ENCODE peak calls at places on chromosomes 3 and 15, in eight cellular contexts. One of them, this sample, is unnamed.

GRCh38 chr3:76044601-76045600 is 259.6 kb upstream of the ZNF717 start:
- DNase-seq in heart left ventricle: no peak
- DNase-seq in IMR-90: peak; percentile 44
- DNase-seq in body of pancreas: peak; percentile 37
- DNase-seq in tibial nerve: no peak
- DNase-seq in gastrocnemius medialis: no peak
- DNase-seq in sigmoid colon: no peak
- DNase-seq in HCT116: no peak
- DNase-seq in this sample: no peak

GRCh38 chr3:169658311-169658931 is 5.1 kb downstream of the MECOM start:
- DNase-seq in heart left ventricle: peak; percentile 58
- DNase-seq in IMR-90: peak; percentile 35
- DNase-seq in body of pancreas: peak; percentile 64
- DNase-seq in tibial nerve: no peak
- DNase-seq in gastrocnemius medialis: no peak
- DNase-seq in sigmoid colon: no peak
- DNase-seq in HCT116: no peak
- DNase-seq in this sample: no peak

GRCh38 chr3:115537669-115538068 is 85.6 kb upstream of the GAP43 start:
- DNase-seq in heart left ventricle: no peak
- DNase-seq in IMR-90: no peak
- DNase-seq in body of pancreas: no peak
- DNase-seq in tibial nerve: no peak
- DNase-seq in gastrocnemius medialis: no peak
- DNase-seq in sigmoid colon: no peak
- DNase-seq in HCT116: no peak
- DNase-seq in this sample: no peak

GRCh38 chr15:29945943-29946591 is 123.8 kb upstream of the TJP1 start:
- DNase-seq in heart left ventricle: no peak
- DNase-seq in IMR-90: peak; percentile 58
- DNase-seq in body of pancreas: no peak
- DNase-seq in tibial nerve: no peak
- DNase-seq in gastrocnemius medialis: no peak
- DNase-seq in sigmoid colon: no peak
- DNase-seq in HCT116: no peak
- DNase-seq in this sample: no peak

GRCh38 chr3:57952651-57953050 is 55.6 kb upstream of the FLNB start:
- DNase-seq in heart left ventricle: no peak
- DNase-seq in IMR-90: no peak
- DNase-seq in body of pancreas: no peak
- DNase-seq in tibial nerve: no peak
- DNase-seq in gastrocnemius medialis: no peak
- DNase-seq in sigmoid colon: no peak
- DNase-seq in HCT116: no peak
- DNase-seq in this sample: no peak

GRCh38 chr15:69540622-69541021 is 88.0 kb downstream of the RPLP1 start:
- DNase-seq in heart left ventricle: no peak
- DNase-seq in IMR-90: no peak
- DNase-seq in body of pancreas: no peak
- DNase-seq in tibial nerve: no peak
- DNase-seq in gastrocnemius medialis: peak; percentile 48
- DNase-seq in sigmoid colon: no peak
- DNase-seq in HCT116: no peak
- DNase-seq in this sample: no peak

GRCh38 chr3:126287536-126288181 is 69.5 kb downstream of the KLF15 start:
- DNase-seq in heart left ventricle: peak; percentile 68
- DNase-seq in IMR-90: peak; percentile 28
- DNase-seq in body of pancreas: peak; percentile 87
- DNase-seq in tibial nerve: peak; percentile 47
- DNase-seq in gastrocnemius medialis: peak; percentile 79
- DNase-seq in sigmoid colon: peak; percentile 92
- DNase-seq in HCT116: peak; percentile 21
- DNase-seq in this sample: peak; percentile 62

GRCh38 chr15:60758961-60759729 is 280.2 kb upstream of the ICE2 start:
- DNase-seq in heart left ventricle: no peak
- DNase-seq in IMR-90: peak; percentile 97
- DNase-seq in body of pancreas: no peak
- DNase-seq in tibial nerve: no peak
- DNase-seq in gastrocnemius medialis: no peak
- DNase-seq in sigmoid colon: no peak
- DNase-seq in HCT116: no peak
- DNase-seq in this sample: no peak

GRCh38 chr3:183249006-183249718 is 3.9 kb upstream of the B3GNT5 start:
- DNase-seq in heart left ventricle: no peak
- DNase-seq in IMR-90: no peak
- DNase-seq in body of pancreas: no peak
- DNase-seq in tibial nerve: no peak
- DNase-seq in gastrocnemius medialis: no peak
- DNase-seq in sigmoid colon: peak; percentile 28
- DNase-seq in HCT116: no peak
- DNase-seq in this sample: no peak

GRCh38 chr3:177713921-177714900 is 516.9 kb upstream of the TBL1XR1 start:
- DNase-seq in heart left ventricle: no peak
- DNase-seq in IMR-90: no peak
- DNase-seq in body of pancreas: no peak
- DNase-seq in tibial nerve: no peak
- DNase-seq in gastrocnemius medialis: no peak
- DNase-seq in sigmoid colon: no peak
- DNase-seq in HCT116: no peak
- DNase-seq in this sample: no peak

GRCh38 chr3:111737712-111738097 is 121.4 kb upstream of the PHLDB2 start:
- DNase-seq in heart left ventricle: no peak
- DNase-seq in IMR-90: peak; percentile 98
- DNase-seq in body of pancreas: peak; percentile 84
- DNase-seq in tibial nerve: peak; percentile 46
- DNase-seq in gastrocnemius medialis: peak; percentile 64
- DNase-seq in sigmoid colon: peak; percentile 86
- DNase-seq in HCT116: no peak
- DNase-seq in this sample: peak; percentile 66

GRCh38 chr3:127065561-127066270 is 82.8 kb downstream of the PLXNA1 start:
- DNase-seq in heart left ventricle: peak; percentile 17
- DNase-seq in IMR-90: no peak
- DNase-seq in body of pancreas: peak; percentile 4
- DNase-seq in tibial nerve: no peak
- DNase-seq in gastrocnemius medialis: peak; percentile 53
- DNase-seq in sigmoid colon: peak; percentile 41
- DNase-seq in HCT116: no peak
- DNase-seq in this sample: no peak

GRCh38 chr15:32667321-32667720 is 25.8 kb downstream of the SCG5 start:
- DNase-seq in heart left ventricle: no peak
- DNase-seq in IMR-90: no peak
- DNase-seq in body of pancreas: no peak
- DNase-seq in tibial nerve: no peak
- DNase-seq in gastrocnemius medialis: no peak
- DNase-seq in sigmoid colon: no peak
- DNase-seq in HCT116: no peak
- DNase-seq in this sample: no peak

GRCh38 chr15:40902605-40903561 is 8.6 kb downstream of the VPS18 start:
- DNase-seq in heart left ventricle: no peak
- DNase-seq in IMR-90: no peak
- DNase-seq in body of pancreas: no peak
- DNase-seq in tibial nerve: peak; percentile 31
- DNase-seq in gastrocnemius medialis: no peak
- DNase-seq in sigmoid colon: no peak
- DNase-seq in HCT116: no peak
- DNase-seq in this sample: no peak

GRCh38 chr3:112561085-112561692 is 573 bp downstream of the ATG3 start:
- DNase-seq in heart left ventricle: peak; percentile 71
- DNase-seq in IMR-90: peak; percentile 87
- DNase-seq in body of pancreas: peak; percentile 67
- DNase-seq in tibial nerve: no peak
- DNase-seq in gastrocnemius medialis: peak; percentile 66
- DNase-seq in sigmoid colon: peak; percentile 83
- DNase-seq in HCT116: peak; percentile 64
- DNase-seq in this sample: peak; percentile 59

GRCh38 chr3:137509354-137510045 is 254.6 kb upstream of the SOX14 start:
- DNase-seq in heart left ventricle: no peak
- DNase-seq in IMR-90: no peak
- DNase-seq in body of pancreas: no peak
- DNase-seq in tibial nerve: no peak
- DNase-seq in gastrocnemius medialis: no peak
- DNase-seq in sigmoid colon: no peak
- DNase-seq in HCT116: no peak
- DNase-seq in this sample: no peak

GRCh38 chr3:56682458-56683121 is 475 bp downstream of the TASOR start:
- DNase-seq in heart left ventricle: peak; percentile 84
- DNase-seq in IMR-90: peak; percentile 70
- DNase-seq in body of pancreas: peak; percentile 75
- DNase-seq in tibial nerve: peak; percentile 30
- DNase-seq in gastrocnemius medialis: peak; percentile 58
- DNase-seq in sigmoid colon: peak; percentile 88
- DNase-seq in HCT116: no peak
- DNase-seq in this sample: peak; percentile 64

GRCh38 chr3:156818890-156819289 is 7.3 kb upstream of the LEKR1 start:
- DNase-seq in heart left ventricle: no peak
- DNase-seq in IMR-90: peak; percentile 74
- DNase-seq in body of pancreas: no peak
- DNase-seq in tibial nerve: no peak
- DNase-seq in gastrocnemius medialis: no peak
- DNase-seq in sigmoid colon: no peak
- DNase-seq in HCT116: peak; percentile 59
- DNase-seq in this sample: no peak

DNA sequence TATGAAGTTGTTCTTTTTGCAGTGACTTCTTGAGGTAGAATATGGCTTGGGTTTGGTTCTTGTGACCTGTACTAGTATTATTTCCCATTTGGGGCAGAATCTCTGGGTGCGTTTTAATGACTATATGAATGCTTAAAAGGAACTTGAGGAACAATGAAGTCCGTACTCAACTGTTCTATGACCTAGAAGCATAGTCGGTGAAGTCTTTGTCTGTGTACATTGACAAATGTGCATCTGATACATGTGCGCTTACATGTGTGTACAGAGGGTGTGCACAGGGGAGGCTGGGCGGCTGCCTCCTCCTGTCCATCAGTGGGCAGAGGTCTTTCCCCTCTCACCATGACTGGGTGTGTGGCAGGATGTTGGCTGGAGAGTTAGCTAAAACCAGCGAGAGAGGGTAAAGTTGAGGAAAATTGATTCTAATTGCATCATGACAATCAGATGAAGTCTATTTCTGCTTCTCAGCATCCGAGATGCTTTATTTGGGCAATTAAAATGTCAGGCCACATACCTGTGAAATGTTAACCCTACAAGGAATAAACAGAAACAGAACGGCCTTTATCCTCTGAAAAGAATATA is 1.0 kb upstream of the NR2F2 start:
- DNase-seq in heart left ventricle: no peak
- DNase-seq in IMR-90: no peak
- DNase-seq in body of pancreas: no peak
- DNase-seq in tibial nerve: no peak
- DNase-seq in gastrocnemius medialis: no peak
- DNase-seq in sigmoid colon: no peak
- DNase-seq in HCT116: no peak
- DNase-seq in this sample: peak; percentile 29
- TF ChIP-seq POLR2A in heart left ventricle: no peak
- TF ChIP-seq POLR2A in IMR-90: no peak
- TF ChIP-seq POLR2A in body of pancreas: no peak
- TF ChIP-seq POLR2A in tibial nerve: no peak
- TF ChIP-seq POLR2A in gastrocnemius medialis: no peak
- TF ChIP-seq POLR2A in sigmoid colon: no peak
- TF ChIP-seq POLR2A in HCT116: no peak
- TF ChIP-seq POLR2A in this sample: no peak

GRCh38 chr15:92811514-92811913 is 88.6 kb upstream of the CHD2 start:
- DNase-seq in heart left ventricle: no peak
- DNase-seq in IMR-90: no peak
- DNase-seq in body of pancreas: peak; percentile 83
- DNase-seq in tibial nerve: no peak
- DNase-seq in gastrocnemius medialis: no peak
- DNase-seq in sigmoid colon: no peak
- DNase-seq in HCT116: no peak
- DNase-seq in this sample: no peak
- H3K4me3 ChIP-seq in heart left ventricle: no peak overlapping the region
- H3K4me3 ChIP-seq in IMR-90: no peak overlapping the region
- H3K4me3 ChIP-seq in body of pancreas: no peak overlapping the region
- H3K4me3 ChIP-seq in tibial nerve: no peak overlapping the region
- H3K4me3 ChIP-seq in gastrocnemius medialis: peak overlapping the region; percentile 48
- H3K4me3 ChIP-seq in sigmoid colon: no peak overlapping the region
- H3K4me3 ChIP-seq in HCT116: no peak overlapping the region
- H3K4me3 ChIP-seq in this sample: no peak overlapping the region

GRCh38 chr3:143090966-143091365 is 28.6 kb upstream of the CHST2 start:
- DNase-seq in heart left ventricle: no peak
- DNase-seq in IMR-90: no peak
- DNase-seq in body of pancreas: no peak
- DNase-seq in tibial nerve: no peak
- DNase-seq in gastrocnemius medialis: no peak
- DNase-seq in sigmoid colon: no peak
- DNase-seq in HCT116: no peak
- DNase-seq in this sample: no peak

GRCh38 chr3:143091438-143091837 is 28.1 kb upstream of the CHST2 start:
- DNase-seq in heart left ventricle: no peak
- DNase-seq in IMR-90: no peak
- DNase-seq in body of pancreas: no peak
- DNase-seq in tibial nerve: no peak
- DNase-seq in gastrocnemius medialis: no peak
- DNase-seq in sigmoid colon: no peak
- DNase-seq in HCT116: no peak
- DNase-seq in this sample: no peak

GRCh38 chr3:143089965-143090364 is 29.6 kb upstream of the CHST2 start:
- DNase-seq in heart left ventricle: no peak
- DNase-seq in IMR-90: no peak
- DNase-seq in body of pancreas: no peak
- DNase-seq in tibial nerve: no peak
- DNase-seq in gastrocnemius medialis: no peak
- DNase-seq in sigmoid colon: no peak
- DNase-seq in HCT116: no peak
- DNase-seq in this sample: no peak

GRCh38 chr3:143090486-143090885 is 29.1 kb upstream of the CHST2 start:
- DNase-seq in heart left ventricle: no peak
- DNase-seq in IMR-90: no peak
- DNase-seq in body of pancreas: no peak
- DNase-seq in tibial nerve: no peak
- DNase-seq in gastrocnemius medialis: no peak
- DNase-seq in sigmoid colon: no peak
- DNase-seq in HCT116: no peak
- DNase-seq in this sample: no peak

DNA sequence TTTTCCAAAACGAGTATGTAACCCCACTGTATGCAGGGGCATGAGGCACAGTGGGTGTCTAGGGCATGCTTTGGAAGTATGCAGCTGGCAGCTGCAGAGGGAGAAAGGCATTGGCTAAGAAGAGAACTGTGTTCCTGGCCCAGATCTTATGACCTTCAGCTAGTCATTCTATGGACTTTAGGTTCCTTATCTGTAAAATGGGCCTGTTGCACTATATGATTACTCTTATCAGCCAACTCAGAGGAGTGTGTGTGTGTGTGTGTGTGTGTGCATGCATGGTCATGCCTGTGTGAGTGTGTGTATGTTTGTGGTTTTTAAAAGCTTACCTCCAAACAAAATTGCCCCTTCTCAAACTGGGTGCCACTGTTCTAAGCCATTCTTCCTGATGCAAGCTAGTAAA is 27.4 kb upstream of the CHST2 start:
- DNase-seq in heart left ventricle: no peak
- DNase-seq in IMR-90: no peak
- DNase-seq in body of pancreas: no peak
- DNase-seq in tibial nerve: no peak
- DNase-seq in gastrocnemius medialis: no peak
- DNase-seq in sigmoid colon: no peak
- DNase-seq in HCT116: no peak
- DNase-seq in this sample: no peak
- TF ChIP-seq POLR2A in heart left ventricle: no peak
- TF ChIP-seq POLR2A in IMR-90: no peak
- TF ChIP-seq POLR2A in body of pancreas: no peak
- TF ChIP-seq POLR2A in tibial nerve: no peak
- TF ChIP-seq POLR2A in gastrocnemius medialis: no peak
- TF ChIP-seq POLR2A in sigmoid colon: no peak
- TF ChIP-seq POLR2A in HCT116: no peak
- TF ChIP-seq POLR2A in this sample: no peak

GRCh38 chr3:60189304-60189703 is 1061.9 kb downstream of the FHIT start:
- DNase-seq in heart left ventricle: no peak
- DNase-seq in IMR-90: no peak
- DNase-seq in body of pancreas: no peak
- DNase-seq in tibial nerve: no peak
- DNase-seq in gastrocnemius medialis: no peak
- DNase-seq in sigmoid colon: no peak
- DNase-seq in HCT116: no peak
- DNase-seq in this sample: no peak
- H3K4me3 ChIP-seq in heart left ventricle: no peak overlapping the region
- H3K4me3 ChIP-seq in IMR-90: no peak overlapping the region
- H3K4me3 ChIP-seq in body of pancreas: no peak overlapping the region
- H3K4me3 ChIP-seq in tibial nerve: no peak overlapping the region
- H3K4me3 ChIP-seq in gastrocnemius medialis: no peak overlapping the region
- H3K4me3 ChIP-seq in sigmoid colon: no peak overlapping the region
- H3K4me3 ChIP-seq in HCT116: no peak overlapping the region
- H3K4me3 ChIP-seq in this sample: no peak overlapping the region